ENCODE peak calls at places on chromosomes 13 and 19, in six cellular contexts. One of them, this sample, is unnamed.

GRCh38 chr13:30576528-30576927 is 41.2 kb upstream of the USPL1 start:
- DNase-seq in breast epithelium: no peak
- DNase-seq in AG04450: no peak
- DNase-seq in Caki2: no peak
- DNase-seq in G401: no peak
- DNase-seq in activated gamma-delta T cell treated with Interleukin-2 at 50 U/mL for 16 hours: peak; percentile 49
- DNase-seq in this sample: no peak

GRCh38 chr19:50313812-50314536 is 15.2 kb downstream of the KCNC3 start:
- DNase-seq in Caki2: no peak
- DNase-seq in breast epithelium: no peak
- DNase-seq in G401: peak; percentile 63
- DNase-seq in AG04450: no peak
- DNase-seq in activated gamma-delta T cell treated with Interleukin-2 at 50 U/mL for 16 hours: no peak
- DNase-seq in this sample: no peak

GRCh38 chr13:37225414-37226047 is 120.1 kb upstream of the CSNK1A1L start:
- DNase-seq in Caki2: no peak
- DNase-seq in activated gamma-delta T cell treated with Interleukin-2 at 50 U/mL for 16 hours: no peak
- DNase-seq in G401: no peak
- DNase-seq in AG04450: no peak
- DNase-seq in breast epithelium: no peak
- DNase-seq in this sample: no peak

GRCh38 chr13:26476744-26477129 is 80.7 kb upstream of the WASF3 start:
- DNase-seq in breast epithelium: no peak
- DNase-seq in activated gamma-delta T cell treated with Interleukin-2 at 50 U/mL for 16 hours: no peak
- DNase-seq in AG04450: no peak
- DNase-seq in Caki2: no peak
- DNase-seq in G401: no peak
- DNase-seq in this sample: no peak

GRCh38 chr13:108218044-108218974 is at the start of gene ABHD13:
- DNase-seq in breast epithelium: peak; percentile 77
- DNase-seq in G401: peak; percentile 85
- DNase-seq in activated gamma-delta T cell treated with Interleukin-2 at 50 U/mL for 16 hours: peak; percentile 86
- DNase-seq in AG04450: peak; percentile 70
- DNase-seq in Caki2: peak; percentile 85
- DNase-seq in this sample: peak; percentile 96

GRCh38 chr19:33000510-33000909 is 28.5 kb downstream of the FAAP24 start:
- DNase-seq in breast epithelium: no peak
- DNase-seq in AG04450: no peak
- DNase-seq in G401: no peak
- DNase-seq in Caki2: no peak
- DNase-seq in activated gamma-delta T cell treated with Interleukin-2 at 50 U/mL for 16 hours: peak; percentile 22
- DNase-seq in this sample: no peak

GRCh38 chr13:31044658-31045620 is 112.5 kb downstream of the TEX26 start:
- DNase-seq in breast epithelium: no peak
- DNase-seq in AG04450: no peak
- DNase-seq in activated gamma-delta T cell treated with Interleukin-2 at 50 U/mL for 16 hours: no peak
- DNase-seq in Caki2: no peak
- DNase-seq in G401: no peak
- DNase-seq in this sample: no peak

GRCh38 chr13:73171926-73172325 is 113.1 kb downstream of the KLF5 start:
- DNase-seq in activated gamma-delta T cell treated with Interleukin-2 at 50 U/mL for 16 hours: no peak
- DNase-seq in breast epithelium: no peak
- DNase-seq in Caki2: no peak
- DNase-seq in G401: no peak
- DNase-seq in AG04450: no peak
- DNase-seq in this sample: no peak

GRCh38 chr19:33450689-33451088 is 70.9 kb downstream of the PEPD start:
- DNase-seq in breast epithelium: no peak
- DNase-seq in activated gamma-delta T cell treated with Interleukin-2 at 50 U/mL for 16 hours: no peak
- DNase-seq in Caki2: no peak
- DNase-seq in G401: no peak
- DNase-seq in AG04450: no peak
- DNase-seq in this sample: no peak

GRCh38 chr19:18021121-18021755 is 13.3 kb downstream of the ARRDC2 start:
- DNase-seq in breast epithelium: peak; percentile 83
- DNase-seq in Caki2: peak; percentile 83
- DNase-seq in activated gamma-delta T cell treated with Interleukin-2 at 50 U/mL for 16 hours: peak; percentile 74
- DNase-seq in G401: no peak
- DNase-seq in AG04450: no peak
- DNase-seq in this sample: peak; percentile 90

GRCh38 chr13:99656843-99657506 is 155.7 kb downstream of the TM9SF2 start:
- DNase-seq in activated gamma-delta T cell treated with Interleukin-2 at 50 U/mL for 16 hours: peak; percentile 27
- DNase-seq in Caki2: no peak
- DNase-seq in breast epithelium: no peak
- DNase-seq in AG04450: no peak
- DNase-seq in G401: peak; percentile 87
- DNase-seq in this sample: peak; percentile 23

GRCh38 chr13:45812599-45813372 is 38.8 kb downstream of the SIAH3 start:
- DNase-seq in G401: no peak
- DNase-seq in Caki2: no peak
- DNase-seq in breast epithelium: no peak
- DNase-seq in activated gamma-delta T cell treated with Interleukin-2 at 50 U/mL for 16 hours: no peak
- DNase-seq in AG04450: no peak
- DNase-seq in this sample: peak; percentile 64

GRCh38 chr19:6890938-6891337 is 3.6 kb downstream of the ADGRE1 start:
- DNase-seq in Caki2: no peak
- DNase-seq in activated gamma-delta T cell treated with Interleukin-2 at 50 U/mL for 16 hours: peak; percentile 20
- DNase-seq in breast epithelium: no peak
- DNase-seq in AG04450: no peak
- DNase-seq in G401: no peak
- DNase-seq in this sample: no peak

GRCh38 chr13:91647361-91647970 is 249.0 kb downstream of the GPC5 start:
- DNase-seq in AG04450: no peak
- DNase-seq in G401: no peak
- DNase-seq in Caki2: no peak
- DNase-seq in activated gamma-delta T cell treated with Interleukin-2 at 50 U/mL for 16 hours: no peak
- DNase-seq in breast epithelium: no peak
- DNase-seq in this sample: no peak

GRCh38 chr19:44111910-44112463 is 1.2 kb upstream of the ZNF225 start:
- DNase-seq in breast epithelium: no peak
- DNase-seq in Caki2: peak; percentile 81
- DNase-seq in AG04450: peak; percentile 67
- DNase-seq in activated gamma-delta T cell treated with Interleukin-2 at 50 U/mL for 16 hours: no peak
- DNase-seq in G401: peak; percentile 19
- DNase-seq in this sample: no peak

GRCh38 chr19:788821-789472 is 8.3 kb upstream of the PTBP1 start:
- DNase-seq in AG04450: no peak
- DNase-seq in activated gamma-delta T cell treated with Interleukin-2 at 50 U/mL for 16 hours: no peak
- DNase-seq in G401: no peak
- DNase-seq in breast epithelium: no peak
- DNase-seq in Caki2: no peak
- DNase-seq in this sample: no peak

GRCh38 chr13:39036212-39036611 is 1.7 kb downstream of the PROSER1 start:
- DNase-seq in AG04450: no peak
- DNase-seq in breast epithelium: no peak
- DNase-seq in G401: no peak
- DNase-seq in Caki2: no peak
- DNase-seq in activated gamma-delta T cell treated with Interleukin-2 at 50 U/mL for 16 hours: no peak
- DNase-seq in this sample: no peak

GRCh38 chr13:23639672-23640275 is 69.6 kb downstream of the TNFRSF19 start:
- DNase-seq in breast epithelium: no peak
- DNase-seq in G401: no peak
- DNase-seq in activated gamma-delta T cell treated with Interleukin-2 at 50 U/mL for 16 hours: no peak
- DNase-seq in AG04450: no peak
- DNase-seq in Caki2: no peak
- DNase-seq in this sample: no peak

GRCh38 chr19:33296473-33297060 is 5.8 kb downstream of the CEBPA start:
- DNase-seq in Caki2: no peak
- DNase-seq in breast epithelium: no peak
- DNase-seq in activated gamma-delta T cell treated with Interleukin-2 at 50 U/mL for 16 hours: no peak
- DNase-seq in AG04450: no peak
- DNase-seq in G401: no peak
- DNase-seq in this sample: no peak

GRCh38 chr13:43268632-43269031 is 245.2 kb downstream of the DNAJC15 start:
- DNase-seq in AG04450: no peak
- DNase-seq in activated gamma-delta T cell treated with Interleukin-2 at 50 U/mL for 16 hours: no peak
- DNase-seq in Caki2: no peak
- DNase-seq in breast epithelium: no peak
- DNase-seq in G401: no peak
- DNase-seq in this sample: no peak

GRCh38 chr13:72853000-72853399 is 71.1 kb downstream of the PIBF1 start:
- DNase-seq in breast epithelium: no peak
- DNase-seq in activated gamma-delta T cell treated with Interleukin-2 at 50 U/mL for 16 hours: no peak
- DNase-seq in G401: no peak
- DNase-seq in AG04450: no peak
- DNase-seq in Caki2: no peak
- DNase-seq in this sample: no peak

GRCh38 chr13:30108216-30108912 is 199.0 kb downstream of the KATNAL1 start:
- DNase-seq in G401: no peak
- DNase-seq in Caki2: no peak
- DNase-seq in breast epithelium: no peak
- DNase-seq in activated gamma-delta T cell treated with Interleukin-2 at 50 U/mL for 16 hours: no peak
- DNase-seq in AG04450: no peak
- DNase-seq in this sample: no peak